ENCODE peak calls at places on chromosomes 11 and 22, in seven cellular contexts. V, Z, N, R, K, F and Y are unnamed samples.

GRCh38 chr11:55501014-55501413 is 53.3 kb upstream of the OR4C15 start:
- DNase-seq in R (no peak), N (no peak), Z (no peak), K (no peak), F (no peak), V (no peak), Y (no peak)

GRCh38 chr11:126403658-126404057 is 48.2 kb downstream of the ST3GAL4 start:
- DNase-seq in Z (no peak), F (no peak), N (no peak), V (no peak), K (no peak), R (no peak), Y (no peak)

GRCh38 chr11:82523141-82523540 is 210.5 kb downstream of the FAM181B start:
- DNase-seq in Z (no peak), F (no peak), K (peak), R (no peak), N (no peak), V (no peak), Y (no peak)

GRCh38 chr11:14894657-14895598 is 2.9 kb upstream of the CYP2R1 start:
- DNase-seq in R (no peak), V (peak), N (peak), F (no peak), K (no peak), Z (no peak), Y (no peak)

GRCh38 chr11:96114178-96115070 is 190.5 kb upstream of the MTMR2 start:
- DNase-seq in F (no peak), N (no peak), Z (no peak), R (no peak), V (peak), K (no peak), Y (no peak)

GRCh38 chr22:20750461-20751184 is 23.3 kb upstream of the SERPIND1 start:
- DNase-seq in F (peak), K (no peak), Z (peak), V (peak), R (no peak), N (peak), Y (no peak)

GRCh38 chr22:22752556-22753477 is 108.4 kb downstream of the GGTLC2 start:
- DNase-seq in F (no peak), K (no peak), R (peak), Z (no peak), V (peak), N (no peak), Y (no peak)

GRCh38 chr22:16917144-16918003 is 90.6 kb downstream of the GAB4 start:
- DNase-seq in F (peak), K (peak), R (peak), Z (no peak), V (peak), N (peak), Y (peak)

GRCh38 chr11:86623041-86623621 is 49.3 kb downstream of the ME3 start:
- DNase-seq in N (no peak), R (no peak), F (no peak), K (no peak), Z (no peak), V (no peak), Y (no peak)

GRCh38 chr22:37075046-37075445 is 23.5 kb downstream of the KCTD17 start:
- DNase-seq in K (no peak), R (no peak), N (no peak), V (no peak), F (no peak), Z (no peak), Y (no peak)

GRCh38 chr11:35617687-35618496 is at the start of gene FJX1:
- DNase-seq in Z (peak), F (peak), R (no peak), V (peak), K (peak), N (peak), Y (no peak)

GRCh38 chr11:100785148-100785983 is 98.3 kb downstream of the ARHGAP42 start:
- DNase-seq in F (no peak), K (no peak), R (no peak), N (no peak), V (no peak), Z (no peak), Y (no peak)

GRCh38 chr11:4610258-4610935 is 2.4 kb upstream of the TRIM68 start:
- DNase-seq in Z (no peak), K (no peak), F (no peak), V (peak), N (no peak), R (no peak), Y (no peak)

GRCh38 chr11:44622190-44622650 is 56.8 kb downstream of the CD82 start:
- DNase-seq in R (no peak), F (peak), N (no peak), Z (no peak), K (no peak), V (no peak), Y (peak)

DNA sequence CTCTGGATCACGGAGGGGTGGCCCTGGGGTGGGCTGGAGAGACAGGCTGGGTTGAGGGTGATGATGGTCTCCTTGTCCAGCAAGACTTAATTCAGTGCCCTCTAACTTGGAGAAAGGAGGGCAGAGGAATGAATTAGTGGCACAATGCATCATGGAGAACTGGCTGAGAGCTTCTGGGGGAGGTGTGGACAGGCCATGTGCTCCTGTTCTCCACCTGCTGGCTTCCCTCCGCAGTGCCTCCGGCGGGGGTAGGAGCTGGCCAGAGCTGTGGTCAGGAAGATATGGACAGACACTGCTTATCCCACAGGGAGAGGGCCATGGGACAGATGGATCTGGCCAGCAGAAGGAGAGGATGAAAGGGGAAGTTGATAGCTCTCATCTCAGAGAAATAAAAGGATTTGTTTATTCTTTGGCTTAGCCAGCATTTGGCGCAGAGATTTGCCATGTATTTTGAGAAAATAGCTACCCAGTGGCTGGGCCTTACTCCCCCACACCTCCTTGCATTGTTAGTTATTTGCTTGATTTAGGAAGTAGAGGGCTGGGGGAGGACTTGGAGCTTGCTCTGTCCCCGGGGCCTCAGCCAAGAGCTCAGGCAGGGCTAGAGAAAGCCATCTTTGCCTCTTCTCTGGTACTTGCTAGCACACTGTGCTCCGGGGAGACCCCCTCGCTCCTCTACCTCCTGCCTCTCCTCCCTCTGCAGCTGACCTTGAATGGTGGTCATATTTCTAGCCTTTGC is 93.2 kb downstream of the SCN3B start:
- DNase-seq in N (no peak), F (no peak), V (peak), K (peak), Z (no peak), R (no peak), Y (no peak)
- TF ChIP-seq CTCF in N (peak), F (no peak), V (peak), K (no peak), Z (peak), R (no peak), Y (no peak)

GRCh38 chr11:31943056-31943780 is 132.1 kb upstream of the PAX6 start:
- DNase-seq in V (no peak), Z (no peak), N (no peak), K (no peak), F (peak), R (no peak), Y (no peak)
- TF ChIP-seq CTCF in V (no peak), Z (no peak), N (no peak), K (no peak), F (no peak), R (no peak), Y (no peak)

GRCh38 chr11:107549253-107549953 is 16.1 kb downstream of the ALKBH8 start:
- DNase-seq in V (peak), F (peak), Z (no peak), R (peak), K (no peak), N (no peak), Y (no peak)
- TF ChIP-seq CTCF in V (peak), F (peak), Z (peak), R (peak), K (peak), N (peak), Y (peak)

DNA sequence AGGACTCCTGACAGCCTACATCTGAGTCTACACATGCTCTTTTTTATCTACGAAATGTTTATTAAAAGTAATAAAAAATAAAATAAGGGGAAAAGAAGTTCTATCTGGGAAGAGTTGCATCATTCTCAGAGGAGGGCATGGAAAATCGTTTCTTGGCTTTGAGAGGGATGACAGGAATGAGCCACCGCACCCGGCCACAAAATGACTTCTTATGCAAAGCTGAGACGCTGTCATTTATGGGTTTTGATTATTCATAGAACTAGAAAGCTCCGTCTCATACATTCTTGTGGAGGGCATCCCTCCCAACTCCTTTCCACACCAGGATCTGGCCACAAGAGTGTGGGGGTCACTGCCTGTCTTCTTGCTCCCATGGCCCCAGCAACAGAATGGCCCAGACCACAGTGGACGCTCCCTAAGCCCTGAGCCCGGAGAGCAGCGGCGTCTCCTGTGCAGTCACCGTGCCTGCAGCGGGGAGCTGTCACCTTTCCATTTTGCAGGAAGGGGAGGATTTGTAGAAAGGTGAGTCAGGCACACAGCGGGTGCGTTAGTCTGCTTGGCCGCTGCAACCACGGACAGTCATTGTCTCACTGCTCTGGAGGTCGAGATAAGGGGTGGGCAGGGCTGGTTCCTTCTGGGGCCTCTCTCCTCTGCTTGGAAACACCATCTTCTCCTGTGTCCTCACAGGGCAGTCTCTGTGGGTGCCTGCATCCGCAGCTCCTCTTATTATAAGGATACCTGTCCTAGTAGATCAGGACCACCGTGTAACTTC is 1388.7 kb downstream of the BRD1 start:
- DNase-seq in R (no peak), V (no peak), F (no peak), Z (no peak), N (peak), K (no peak), Y (no peak)
- TF ChIP-seq CTCF in R (no peak), V (no peak), F (no peak), Z (no peak), N (no peak), K (no peak), Y (no peak)

DNA sequence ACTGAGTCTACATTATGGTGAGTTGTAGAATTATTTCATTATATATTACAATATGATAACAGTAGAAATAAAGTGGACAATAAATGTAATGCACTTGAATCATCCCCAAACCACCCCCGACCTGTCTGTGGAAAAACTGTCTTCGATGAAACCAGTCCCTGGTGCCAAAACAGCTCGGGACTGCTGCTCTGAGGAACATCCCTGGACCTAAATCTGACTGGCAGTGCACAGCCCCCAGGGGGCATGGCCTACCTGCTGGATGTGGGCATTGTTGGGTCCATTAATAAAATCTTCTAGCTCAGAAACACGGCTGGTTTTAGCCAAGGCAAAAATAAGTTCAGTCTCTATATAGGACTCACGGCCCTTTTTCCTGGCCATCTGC is 29.4 kb upstream of the SLC25A1 start:
- DNase-seq in Z (no peak), N (peak), F (no peak), R (no peak), V (no peak), K (no peak), Y (no peak)
- TF ChIP-seq CTCF in Z (no peak), N (no peak), F (no peak), R (no peak), V (no peak), K (no peak), Y (no peak)

DNA sequence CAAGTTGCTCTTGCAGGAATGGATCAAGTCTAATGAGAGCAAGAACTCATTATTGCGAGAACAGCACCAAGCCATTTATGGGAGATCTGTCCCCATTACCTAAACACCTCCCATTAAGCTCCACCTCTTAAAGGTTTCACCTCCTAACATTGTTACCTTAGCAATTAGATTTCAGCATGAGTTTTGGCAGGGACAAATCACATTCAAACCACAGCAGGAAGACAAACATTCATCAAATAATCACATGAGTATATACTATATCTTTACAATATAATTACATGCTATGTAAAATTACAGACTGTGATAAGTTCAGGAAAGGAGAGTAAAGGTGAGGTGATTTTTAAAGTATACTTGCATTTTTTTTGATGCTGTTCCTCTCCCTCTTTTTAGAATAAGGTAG is 6.6 kb upstream of the TEAD1 start:
- DNase-seq in N (no peak), R (no peak), K (no peak), Z (no peak), V (no peak), F (no peak), Y (no peak)
- TF ChIP-seq CTCF in N (no peak), R (no peak), K (no peak), Z (no peak), V (no peak), F (no peak), Y (no peak)

DNA sequence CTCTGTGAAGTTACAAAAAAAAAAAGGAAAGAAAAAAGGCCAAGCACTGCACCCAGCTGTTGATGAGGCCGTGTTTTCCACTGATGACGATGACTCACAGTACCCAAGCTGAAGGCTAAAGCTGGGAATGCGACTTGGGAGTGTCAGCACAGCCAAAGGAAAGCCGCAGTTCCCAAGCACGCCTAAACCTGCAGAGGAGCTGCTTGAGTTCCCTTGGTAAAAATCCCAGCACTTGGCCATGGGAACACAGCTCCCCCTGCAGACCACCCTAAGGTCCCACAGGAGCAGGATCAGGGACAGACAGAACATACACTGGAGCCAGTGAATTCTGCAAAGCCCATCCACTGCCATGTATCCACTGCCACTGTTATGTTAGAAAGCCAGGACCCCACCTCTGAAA is 39.9 kb downstream of the SERGEF start:
- DNase-seq in Z (peak), K (peak), F (no peak), N (peak), R (no peak), V (peak), Y (no peak)
- TF ChIP-seq CTCF in Z (peak), K (peak), F (peak), N (peak), R (no peak), V (peak), Y (no peak)

DNA sequence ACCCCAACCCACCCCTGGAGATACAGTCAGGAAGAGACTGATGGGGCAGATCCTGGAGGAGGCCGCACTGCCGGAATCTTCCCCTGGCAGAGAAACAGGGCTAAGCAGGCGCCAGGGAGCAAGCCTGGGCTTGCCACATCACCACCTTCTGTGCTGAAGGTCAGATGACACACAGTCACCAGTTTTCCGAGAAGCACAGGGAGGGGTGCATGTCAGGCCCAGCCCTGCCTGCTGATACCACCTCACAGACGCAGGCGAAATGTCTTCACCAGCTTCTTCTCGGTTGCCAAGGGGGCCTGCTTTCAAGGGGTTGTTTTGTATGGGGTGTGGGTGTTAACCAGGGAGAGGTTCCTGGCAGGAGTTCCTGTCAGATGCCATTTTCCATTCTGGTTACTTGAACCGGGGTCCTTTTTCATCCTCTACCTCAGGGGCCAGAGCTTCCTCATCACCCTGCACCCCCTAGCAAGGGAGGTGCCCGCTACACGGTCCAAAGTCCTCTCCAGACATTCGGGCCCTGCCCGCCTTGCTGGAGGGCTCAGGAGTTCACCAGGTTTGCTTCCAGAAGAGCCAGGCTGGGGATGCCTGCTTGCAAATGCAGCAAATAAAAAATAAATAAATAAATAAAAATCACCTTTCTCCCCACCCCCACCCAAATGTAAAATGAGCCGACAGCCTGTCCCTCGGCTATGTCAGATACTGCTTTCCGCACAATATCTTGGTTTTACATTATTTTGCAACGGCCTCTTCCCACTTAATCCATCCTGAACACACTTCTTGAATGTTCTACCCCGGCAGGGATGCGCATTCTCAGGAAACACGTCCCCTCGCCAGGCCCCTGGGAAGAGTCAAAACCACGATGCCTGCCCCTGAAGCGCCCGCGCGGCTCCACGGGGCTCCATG is 1.1 kb upstream of the NEAT1 start:
- DNase-seq in N (peak), F (no peak), K (no peak), R (peak), Z (peak), V (peak), Y (peak)
- TF ChIP-seq CTCF in N (no peak), F (no peak), K (no peak), R (no peak), Z (no peak), V (no peak), Y (no peak)

GRCh38 chr11:69803022-69803421 is 16.2 kb downstream of the FGF3 start:
- DNase-seq in N (no peak), R (no peak), V (no peak), Z (no peak), K (no peak), F (no peak), Y (no peak)
- TF ChIP-seq CTCF in N (no peak), R (no peak), V (no peak), Z (no peak), K (no peak), F (no peak), Y (no peak)